ENCODE peak calls at places on chromosome 1, in seven cellular contexts. One of them, this sample, is unnamed.

GRCh38 chr1:218344814-218345672 is at the start of gene TGFB2:
- DNase-seq in lower lobe of right lung: no peak
- DNase-seq in bronchial epithelial cell: peak
- DNase-seq in HFF-Myc: no peak
- DNase-seq in GM13977: no peak
- DNase-seq in choroid plexus epithelial cell: peak
- DNase-seq in right lobe of liver: no peak
- DNase-seq in this sample: peak

GRCh38 chr1:117007719-117008013 is 6.1 kb downstream of the CD101 start:
- DNase-seq in HFF-Myc: no peak
- DNase-seq in bronchial epithelial cell: peak
- DNase-seq in right lobe of liver: no peak
- DNase-seq in GM13977: no peak
- DNase-seq in lower lobe of right lung: no peak
- DNase-seq in choroid plexus epithelial cell: no peak
- DNase-seq in this sample: no peak

GRCh38 chr1:10561497-10561896 is 86.7 kb downstream of the PEX14 start:
- DNase-seq in bronchial epithelial cell: peak
- DNase-seq in HFF-Myc: no peak
- DNase-seq in GM13977: no peak
- DNase-seq in right lobe of liver: no peak
- DNase-seq in choroid plexus epithelial cell: peak
- DNase-seq in lower lobe of right lung: no peak
- DNase-seq in this sample: peak

GRCh38 chr1:244918422-244919319 is 54.3 kb upstream of the HNRNPU start:
- DNase-seq in choroid plexus epithelial cell: peak
- DNase-seq in lower lobe of right lung: peak
- DNase-seq in GM13977: peak
- DNase-seq in bronchial epithelial cell: peak
- DNase-seq in right lobe of liver: peak
- DNase-seq in HFF-Myc: no peak
- DNase-seq in this sample: no peak

GRCh38 chr1:45306905-45307304 is 19.8 kb upstream of the HPDL start:
- DNase-seq in bronchial epithelial cell: no peak
- DNase-seq in right lobe of liver: no peak
- DNase-seq in GM13977: no peak
- DNase-seq in lower lobe of right lung: no peak
- DNase-seq in HFF-Myc: no peak
- DNase-seq in choroid plexus epithelial cell: no peak
- DNase-seq in this sample: no peak

GRCh38 chr1:246254854-246255253 is 252.2 kb downstream of the SMYD3 start:
- DNase-seq in right lobe of liver: no peak
- DNase-seq in bronchial epithelial cell: no peak
- DNase-seq in lower lobe of right lung: no peak
- DNase-seq in HFF-Myc: no peak
- DNase-seq in GM13977: peak
- DNase-seq in choroid plexus epithelial cell: no peak
- DNase-seq in this sample: no peak

GRCh38 chr1:23525558-23526174 is 5.4 kb downstream of the E2F2 start:
- DNase-seq in choroid plexus epithelial cell: no peak
- DNase-seq in GM13977: no peak
- DNase-seq in lower lobe of right lung: no peak
- DNase-seq in HFF-Myc: no peak
- DNase-seq in bronchial epithelial cell: no peak
- DNase-seq in right lobe of liver: no peak
- DNase-seq in this sample: no peak

GRCh38 chr1:16979475-16980327 is 719 bp downstream of the MFAP2 start:
- DNase-seq in HFF-Myc: no peak
- DNase-seq in bronchial epithelial cell: no peak
- DNase-seq in right lobe of liver: no peak
- DNase-seq in GM13977: no peak
- DNase-seq in choroid plexus epithelial cell: peak
- DNase-seq in lower lobe of right lung: no peak
- DNase-seq in this sample: no peak

GRCh38 chr1:231991231-231991630 is 364.6 kb downstream of the DISC1 start:
- DNase-seq in lower lobe of right lung: no peak
- DNase-seq in HFF-Myc: peak
- DNase-seq in right lobe of liver: no peak
- DNase-seq in bronchial epithelial cell: no peak
- DNase-seq in choroid plexus epithelial cell: no peak
- DNase-seq in GM13977: no peak
- DNase-seq in this sample: no peak

GRCh38 chr1:222068937-222069336 is 327.0 kb upstream of the DUSP10 start:
- DNase-seq in bronchial epithelial cell: peak
- DNase-seq in right lobe of liver: no peak
- DNase-seq in GM13977: no peak
- DNase-seq in choroid plexus epithelial cell: no peak
- DNase-seq in lower lobe of right lung: no peak
- DNase-seq in HFF-Myc: no peak
- DNase-seq in this sample: peak

GRCh38 chr1:169527461-169528213 is 41.9 kb upstream of the SLC19A2 start:
- DNase-seq in lower lobe of right lung: no peak
- DNase-seq in right lobe of liver: no peak
- DNase-seq in choroid plexus epithelial cell: peak
- DNase-seq in HFF-Myc: no peak
- DNase-seq in bronchial epithelial cell: peak
- DNase-seq in GM13977: no peak
- DNase-seq in this sample: no peak

GRCh38 chr1:186225089-186225488 is 150.0 kb downstream of the TPR start:
- DNase-seq in GM13977: no peak
- DNase-seq in HFF-Myc: no peak
- DNase-seq in bronchial epithelial cell: no peak
- DNase-seq in choroid plexus epithelial cell: no peak
- DNase-seq in lower lobe of right lung: no peak
- DNase-seq in right lobe of liver: no peak
- DNase-seq in this sample: peak

GRCh38 chr1:224500802-224501201 is 66.2 kb upstream of the WDR26 start:
- DNase-seq in right lobe of liver: no peak
- DNase-seq in HFF-Myc: no peak
- DNase-seq in bronchial epithelial cell: no peak
- DNase-seq in GM13977: no peak
- DNase-seq in lower lobe of right lung: no peak
- DNase-seq in choroid plexus epithelial cell: no peak
- DNase-seq in this sample: no peak

GRCh38 chr1:196609114-196609737 is 986 bp upstream of the KCNT2 start:
- DNase-seq in lower lobe of right lung: no peak
- DNase-seq in right lobe of liver: no peak
- DNase-seq in GM13977: no peak
- DNase-seq in choroid plexus epithelial cell: no peak
- DNase-seq in HFF-Myc: peak
- DNase-seq in bronchial epithelial cell: peak
- DNase-seq in this sample: no peak

GRCh38 chr1:243806310-243806709 is 43.7 kb downstream of the AKT3 start:
- DNase-seq in choroid plexus epithelial cell: no peak
- DNase-seq in lower lobe of right lung: no peak
- DNase-seq in bronchial epithelial cell: no peak
- DNase-seq in GM13977: no peak
- DNase-seq in right lobe of liver: no peak
- DNase-seq in HFF-Myc: no peak
- DNase-seq in this sample: no peak

GRCh38 chr1:180360333-180361075 is 130.4 kb downstream of the LHX4 start:
- DNase-seq in choroid plexus epithelial cell: peak
- DNase-seq in bronchial epithelial cell: peak
- DNase-seq in right lobe of liver: no peak
- DNase-seq in lower lobe of right lung: no peak
- DNase-seq in GM13977: no peak
- DNase-seq in HFF-Myc: peak
- DNase-seq in this sample: peak

GRCh38 chr1:168443899-168444298 is 99.9 kb downstream of the XCL2 start:
- DNase-seq in bronchial epithelial cell: no peak
- DNase-seq in HFF-Myc: no peak
- DNase-seq in GM13977: no peak
- DNase-seq in right lobe of liver: no peak
- DNase-seq in choroid plexus epithelial cell: no peak
- DNase-seq in lower lobe of right lung: no peak
- DNase-seq in this sample: no peak

DNA sequence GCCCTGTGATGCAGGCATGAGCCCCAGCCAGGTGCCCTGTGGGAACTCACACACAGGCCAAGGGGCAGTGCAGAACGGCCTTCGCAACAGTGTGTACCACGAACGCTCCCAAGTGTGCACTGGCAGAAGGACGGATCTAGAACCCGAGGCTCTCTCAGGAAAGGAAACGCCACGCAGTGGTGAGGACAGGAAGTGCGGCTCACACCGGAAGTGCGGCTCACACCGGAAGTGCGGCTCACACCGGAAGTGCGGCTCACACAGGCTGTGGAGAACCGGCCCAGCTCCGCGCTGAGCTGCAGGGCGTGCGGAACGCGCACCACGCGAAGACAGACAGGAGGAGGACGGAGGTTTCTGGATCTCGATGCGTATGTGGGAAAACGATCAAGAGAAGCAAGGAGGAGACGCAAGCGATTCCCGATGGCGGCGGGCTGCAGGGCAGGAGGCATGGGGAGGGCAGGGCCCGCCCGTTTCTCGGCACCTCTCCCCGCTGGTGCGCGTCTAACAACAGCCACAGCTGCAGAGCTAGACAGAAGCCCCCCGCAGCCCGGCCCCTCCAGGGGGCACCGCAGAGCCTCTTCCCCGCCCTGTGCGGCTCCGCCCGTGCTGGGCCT is 35.9 kb upstream of the TMEM52 start:
- DNase-seq in HFF-Myc: no peak
- DNase-seq in choroid plexus epithelial cell: no peak
- DNase-seq in bronchial epithelial cell: no peak
- DNase-seq in lower lobe of right lung: no peak
- DNase-seq in right lobe of liver: no peak
- DNase-seq in GM13977: no peak
- DNase-seq in this sample: no peak
- TF ChIP-seq CTCF in HFF-Myc: peak
- TF ChIP-seq CTCF in choroid plexus epithelial cell: peak
- TF ChIP-seq CTCF in bronchial epithelial cell: peak
- TF ChIP-seq CTCF in lower lobe of right lung: no peak
- TF ChIP-seq CTCF in right lobe of liver: no peak
- TF ChIP-seq CTCF in GM13977: peak
- TF ChIP-seq CTCF in this sample: peak

DNA sequence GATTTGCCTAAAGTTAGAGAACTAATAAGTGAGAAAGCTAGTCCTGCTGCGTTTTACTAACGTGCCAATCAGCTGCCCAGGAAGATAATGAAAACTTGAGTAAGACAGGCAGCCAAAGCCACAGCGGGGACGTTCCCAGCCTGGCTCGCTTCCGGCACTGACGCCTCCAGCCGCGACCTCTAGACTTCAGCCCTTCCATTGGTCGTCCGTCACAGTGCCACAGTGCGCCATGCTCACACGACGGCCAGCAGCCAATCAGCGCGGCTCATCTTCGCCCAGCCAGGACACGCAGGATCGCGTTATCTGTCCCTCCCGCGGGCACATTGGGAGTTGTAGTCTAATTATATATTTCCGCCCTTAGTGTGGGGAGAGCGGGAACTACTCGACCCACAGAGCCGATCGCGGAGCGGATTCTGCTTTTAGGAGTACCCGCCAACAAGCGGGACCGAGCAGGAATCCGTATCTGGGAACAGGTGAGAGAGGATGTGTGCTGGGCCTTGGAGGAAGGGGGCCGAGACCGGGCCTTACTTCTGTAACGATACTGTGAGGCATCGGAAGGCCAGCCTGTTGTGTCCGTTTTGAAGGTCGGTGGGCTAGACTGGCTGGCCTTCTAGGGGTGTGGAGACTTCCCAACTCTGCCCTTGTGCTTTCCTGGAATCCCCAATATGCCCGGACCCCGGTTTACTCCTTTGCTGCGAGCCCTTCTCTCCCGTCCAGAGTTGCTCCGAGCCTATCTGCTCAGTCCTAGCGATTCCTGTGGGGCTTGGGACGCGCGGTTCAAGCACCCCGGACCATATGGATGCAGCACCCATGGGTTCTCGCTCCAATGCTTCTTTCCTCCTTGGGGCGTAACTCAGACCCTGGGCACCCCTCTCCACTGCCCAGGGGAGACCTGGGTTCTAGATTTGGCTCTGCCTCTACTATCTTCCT is at the start of gene FDPS:
- DNase-seq in HFF-Myc: peak
- DNase-seq in lower lobe of right lung: peak
- DNase-seq in choroid plexus epithelial cell: peak
- DNase-seq in GM13977: peak
- DNase-seq in bronchial epithelial cell: peak
- DNase-seq in right lobe of liver: peak
- DNase-seq in this sample: peak
- TF ChIP-seq CTCF in HFF-Myc: no peak
- TF ChIP-seq CTCF in lower lobe of right lung: peak
- TF ChIP-seq CTCF in choroid plexus epithelial cell: no peak
- TF ChIP-seq CTCF in GM13977: no peak
- TF ChIP-seq CTCF in bronchial epithelial cell: no peak
- TF ChIP-seq CTCF in right lobe of liver: peak
- TF ChIP-seq CTCF in this sample: peak

DNA sequence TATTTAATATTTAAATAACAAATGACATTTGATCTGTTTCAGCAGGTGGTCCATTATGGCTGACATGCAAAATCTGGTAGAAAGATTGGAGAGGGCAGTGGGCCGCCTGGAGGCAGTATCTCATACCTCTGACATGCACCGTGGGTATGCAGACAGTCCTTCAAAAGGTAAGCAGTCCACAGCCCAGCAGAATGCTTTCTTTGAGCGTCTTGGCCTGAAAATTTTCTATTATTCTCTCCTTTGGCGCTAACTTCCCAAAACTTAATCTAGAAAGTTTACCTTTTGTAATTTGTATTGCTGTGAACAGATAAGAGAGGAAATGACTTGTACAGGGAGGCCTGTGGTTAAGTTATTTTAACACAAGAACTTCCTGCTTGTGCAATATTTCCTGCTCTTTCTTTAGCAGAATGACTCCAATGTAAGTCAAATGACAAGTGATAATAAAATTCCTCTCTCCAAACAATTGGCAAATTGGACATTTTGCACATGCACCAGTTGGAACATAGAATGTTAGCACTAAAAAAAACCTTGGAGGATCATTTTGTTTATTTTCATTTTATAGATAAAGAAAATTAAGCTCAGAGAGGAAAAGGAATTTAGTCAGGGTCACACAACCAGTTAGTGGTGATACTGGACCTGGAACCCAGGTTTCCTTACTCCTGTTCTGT is 18.9 kb downstream of the CAP1 start:
- DNase-seq in choroid plexus epithelial cell: peak
- DNase-seq in GM13977: no peak
- DNase-seq in bronchial epithelial cell: peak
- DNase-seq in lower lobe of right lung: no peak
- DNase-seq in HFF-Myc: no peak
- DNase-seq in right lobe of liver: no peak
- DNase-seq in this sample: peak
- TF ChIP-seq CTCF in choroid plexus epithelial cell: peak
- TF ChIP-seq CTCF in GM13977: peak
- TF ChIP-seq CTCF in bronchial epithelial cell: no peak
- TF ChIP-seq CTCF in lower lobe of right lung: no peak
- TF ChIP-seq CTCF in HFF-Myc: no peak
- TF ChIP-seq CTCF in right lobe of liver: no peak
- TF ChIP-seq CTCF in this sample: no peak

DNA sequence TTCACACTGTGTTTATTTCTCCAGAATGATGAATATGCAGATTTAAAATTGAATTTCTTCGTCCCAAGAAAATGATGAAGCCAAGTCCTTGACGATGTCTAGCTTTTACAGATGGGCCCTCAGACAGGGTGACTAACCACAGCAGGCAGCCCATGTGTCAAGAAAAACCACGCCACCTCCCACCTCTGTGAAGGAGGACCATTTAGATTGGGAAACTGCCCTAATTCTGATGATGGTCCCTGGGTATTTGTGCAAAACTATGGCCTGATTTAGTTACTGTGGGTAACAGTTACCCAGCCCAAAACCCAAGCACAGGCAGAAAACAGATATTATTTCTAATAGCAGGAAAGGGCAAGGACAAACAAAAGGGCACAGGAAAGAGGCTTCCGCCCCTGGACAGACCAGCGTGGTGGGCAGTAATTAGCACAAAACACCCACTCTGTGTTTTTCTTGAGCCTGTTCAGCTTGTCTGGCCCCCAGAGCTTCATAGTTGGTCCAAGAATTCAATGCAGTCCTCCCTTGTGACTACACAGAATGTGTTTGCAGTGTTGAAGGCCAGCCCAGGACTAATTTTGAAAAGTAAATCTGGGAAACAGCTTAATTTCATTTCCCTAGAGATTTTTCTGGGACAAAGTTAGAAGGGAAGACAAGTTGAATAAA is 49.3 kb upstream of the LMO4 start:
- DNase-seq in bronchial epithelial cell: no peak
- DNase-seq in lower lobe of right lung: no peak
- DNase-seq in HFF-Myc: no peak
- DNase-seq in right lobe of liver: no peak
- DNase-seq in GM13977: no peak
- DNase-seq in choroid plexus epithelial cell: peak
- DNase-seq in this sample: no peak
- TF ChIP-seq CTCF in bronchial epithelial cell: no peak
- TF ChIP-seq CTCF in lower lobe of right lung: no peak
- TF ChIP-seq CTCF in HFF-Myc: no peak
- TF ChIP-seq CTCF in right lobe of liver: no peak
- TF ChIP-seq CTCF in GM13977: no peak
- TF ChIP-seq CTCF in choroid plexus epithelial cell: no peak
- TF ChIP-seq CTCF in this sample: no peak

This sample was measured in HFFc6.